ENCODE peak calls at places on chromosomes 16 and 17, in five cellular contexts. D, X, K, B and F are unnamed samples.

GRCh38 chr16:74999683-75000480 is 1.1 kb downstream of the ZNRF1 start:
- DNase-seq in D (peak), X (peak), K (peak), B (peak), F (peak)

GRCh38 chr16:71883193-71883848 is 661 bp downstream of the ZNF821 start:
- DNase-seq in D (peak), X (peak), K (peak), B (peak), F (peak)

GRCh38 chr16:50155925-50156324 is 2.8 kb downstream of the TENT4B start:
- DNase-seq in D (no peak), X (no peak), K (no peak), B (no peak), F (no peak)

GRCh38 chr16:75927824-75928223 is 201.5 kb upstream of the CPHXL start:
- DNase-seq in D (no peak), X (no peak), K (no peak), B (no peak), F (no peak)

GRCh38 chr16:24178496-24178895 is 77.6 kb upstream of the CACNG3 start:
- DNase-seq in D (no peak), X (no peak), K (no peak), B (no peak), F (no peak)

GRCh38 chr17:2871720-2872119 is 75.5 kb downstream of the RAP1GAP2 start:
- DNase-seq in D (no peak), X (no peak), K (no peak), B (no peak), F (no peak)

GRCh38 chr17:56798916-56799315 is 34.8 kb downstream of the C17orf67 start:
- DNase-seq in D (no peak), X (no peak), K (no peak), B (no peak), F (no peak)

GRCh38 chr16:26561303-26561702 is 505.4 kb upstream of the C16orf82 start:
- DNase-seq in D (no peak), X (no peak), K (no peak), B (no peak), F (no peak)

GRCh38 chr17:44933824-44934744 is 13.5 kb downstream of the KIF18B start:
- DNase-seq in D (no peak), X (peak), K (no peak), B (no peak), F (no peak)

GRCh38 chr17:55283256-55283965 is 18.7 kb downstream of the HLF start:
- DNase-seq in D (no peak), X (no peak), K (no peak), B (no peak), F (no peak)

GRCh38 chr17:78365561-78366108 is 5.8 kb upstream of the SOCS3 start:
- DNase-seq in D (no peak), X (no peak), K (no peak), B (no peak), F (no peak)

GRCh38 chr17:13765701-13766100 is 164.0 kb upstream of the HS3ST3A1 start:
- DNase-seq in D (no peak), X (no peak), K (no peak), B (no peak), F (no peak)

GRCh38 chr17:8076502-8077266 is 10.8 kb downstream of the ALOX12B start:
- DNase-seq in D (no peak), X (no peak), K (no peak), B (no peak), F (no peak)

GRCh38 chr17:16943032-16943352 is 28.9 kb downstream of the TNFRSF13B start:
- DNase-seq in D (no peak), X (no peak), K (no peak), B (no peak), F (no peak)

GRCh38 chr16:11797957-11798299 is 870 bp upstream of the ZC3H7A start:
- DNase-seq in D (no peak), X (no peak), K (peak), B (no peak), F (no peak)

GRCh38 chr17:1577657-1578428 is 15.3 kb upstream of the PITPNA start:
- DNase-seq in D (no peak), X (peak), K (no peak), B (no peak), F (no peak)

GRCh38 chr17:65750678-65751077 is 189.2 kb upstream of the AXIN2 start:
- DNase-seq in D (peak), X (peak), K (peak), B (no peak), F (peak)

DNA sequence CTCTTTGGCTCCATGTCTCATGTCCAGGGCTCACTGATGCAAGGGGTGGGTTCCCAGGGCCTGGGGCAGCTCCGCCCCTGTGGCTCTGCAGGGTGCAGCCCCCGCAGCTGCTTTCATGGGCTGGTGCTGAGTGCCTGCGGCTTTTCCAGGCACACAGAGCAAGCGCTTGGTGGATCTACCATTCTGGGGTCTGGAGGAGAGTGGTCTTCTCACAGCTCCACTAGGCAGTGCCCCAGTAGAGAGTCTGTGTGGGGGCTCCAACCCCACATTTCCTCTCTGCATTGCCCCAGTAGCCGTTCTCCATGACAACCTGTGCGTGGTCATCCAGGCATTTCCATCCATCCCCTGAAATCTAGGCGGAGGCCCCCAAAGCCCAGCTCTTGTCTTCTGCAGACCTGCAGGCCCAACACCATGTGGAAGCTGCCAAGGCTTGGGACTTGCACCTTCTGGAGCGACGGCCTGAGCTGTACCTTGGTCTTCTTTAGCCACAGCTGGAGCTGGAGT is 5.2 kb downstream of the IL32 start:
- DNase-seq in D (no peak), X (no peak), K (no peak), B (no peak), F (no peak)
- TF ChIP-seq CTCF in D (no peak), X (no peak), K (no peak), B (no peak), F (no peak)

GRCh38 chr17:75032896-75033294 is 13.9 kb downstream of the ATP5PD start:
- DNase-seq in D (no peak), X (no peak), K (peak), B (peak), F (no peak)

GRCh38 chr17:75033346-75034235 is 13.2 kb downstream of the ATP5PD start:
- DNase-seq in D (peak), X (peak), K (peak), B (peak), F (peak)

GRCh38 chr17:75036643-75037268 is 10.0 kb downstream of the ATP5PD start:
- DNase-seq in D (peak), X (peak), K (peak), B (no peak), F (no peak)

GRCh38 chr17:75031972-75032895 is 14.5 kb downstream of the ATP5PD start:
- DNase-seq in D (peak), X (peak), K (peak), B (peak), F (peak)

DNA sequence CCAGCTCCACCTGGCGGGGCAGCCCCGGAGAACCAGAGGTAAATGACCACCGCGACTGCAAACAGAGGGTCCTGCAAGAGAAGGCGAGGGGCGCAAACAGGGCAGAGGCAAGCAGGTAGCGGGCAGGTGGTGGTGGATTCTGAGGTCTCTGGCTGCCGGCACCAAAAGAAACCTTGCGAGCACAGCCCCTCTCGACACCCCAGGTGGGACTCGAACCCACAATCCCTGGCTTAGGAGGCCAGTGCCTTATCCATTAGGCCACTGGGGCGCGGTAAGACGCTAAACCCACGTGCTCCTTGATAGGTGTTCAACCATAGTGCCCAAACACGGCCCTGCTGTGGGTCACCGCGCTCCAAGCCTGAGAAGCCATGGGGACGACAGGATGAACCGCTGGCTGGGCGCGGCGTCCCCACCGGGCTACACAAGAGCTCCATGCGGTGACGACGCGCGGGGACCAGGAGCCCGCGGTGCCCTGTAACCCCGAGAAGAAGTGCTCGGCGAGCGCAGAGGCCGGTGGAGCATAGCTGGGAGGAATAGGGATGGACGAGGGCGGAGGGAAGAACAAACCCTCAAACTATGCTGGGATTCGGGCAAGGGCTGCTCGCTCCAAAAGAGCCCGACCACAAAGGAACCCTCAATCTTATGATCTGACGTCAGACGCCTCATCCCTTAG is 12.4 kb downstream of the ATP5PD start:
- DNase-seq in D (peak), X (peak), K (peak), B (peak), F (peak)
- TF ChIP-seq CTCF in D (peak), X (no peak), K (peak), B (peak), F (no peak)

GRCh38 chr17:77209330-77209748 is 68.6 kb downstream of the SEC14L1 start:
- DNase-seq in D (no peak), X (no peak), K (no peak), B (no peak), F (no peak)

GRCh38 chr17:77206557-77206956 is 65.8 kb downstream of the SEC14L1 start:
- DNase-seq in D (no peak), X (no peak), K (no peak), B (no peak), F (no peak)

GRCh38 chr17:77208217-77208808 is 67.5 kb downstream of the SEC14L1 start:
- DNase-seq in D (no peak), X (no peak), K (no peak), B (no peak), F (no peak)

GRCh38 chr17:77208856-77209255 is 68.1 kb downstream of the SEC14L1 start:
- DNase-seq in D (no peak), X (no peak), K (no peak), B (no peak), F (no peak)

GRCh38 chr17:77207689-77208216 is 67.0 kb downstream of the SEC14L1 start:
- DNase-seq in D (no peak), X (no peak), K (no peak), B (no peak), F (no peak)
- TF ChIP-seq CTCF in D (no peak), X (no peak), K (no peak), B (no peak), F (no peak)

GRCh38 chr17:74749262-74750038 is 1.0 kb downstream of the NHERF1 start:
- DNase-seq in D (peak), X (no peak), K (no peak), B (no peak), F (peak)

GRCh38 chr17:74748529-74749261 is at the start of gene NHERF1:
- DNase-seq in D (peak), X (peak), K (peak), B (peak), F (peak)

GRCh38 chr17:74746922-74747321 is 1.5 kb upstream of the NHERF1 start:
- DNase-seq in D (no peak), X (no peak), K (no peak), B (no peak), F (no peak)

GRCh38 chr17:74750039-74750326 is 1.6 kb downstream of the NHERF1 start:
- DNase-seq in D (no peak), X (no peak), K (no peak), B (no peak), F (no peak)

GRCh38 chr17:74748279-74748528 is 224 bp upstream of the NHERF1 start:
- DNase-seq in D (no peak), X (no peak), K (no peak), B (no peak), F (no peak)
- TF ChIP-seq CTCF in D (peak), X (peak), K (no peak), B (no peak), F (no peak)

GRCh38 chr17:30238387-30239088 is 3.0 kb upstream of the SLC6A4 start:
- DNase-seq in D (no peak), X (no peak), K (no peak), B (no peak), F (no peak)
- TF ChIP-seq CTCF in D (no peak), X (no peak), K (no peak), B (no peak), F (no peak)

GRCh38 chr17:22512997-22513538 is 820.7 kb downstream of the KCNJ18 start:
- DNase-seq in D (no peak), X (no peak), K (no peak), B (peak), F (no peak)
- TF ChIP-seq CTCF in D (no peak), X (no peak), K (no peak), B (peak), F (no peak)

DNA sequence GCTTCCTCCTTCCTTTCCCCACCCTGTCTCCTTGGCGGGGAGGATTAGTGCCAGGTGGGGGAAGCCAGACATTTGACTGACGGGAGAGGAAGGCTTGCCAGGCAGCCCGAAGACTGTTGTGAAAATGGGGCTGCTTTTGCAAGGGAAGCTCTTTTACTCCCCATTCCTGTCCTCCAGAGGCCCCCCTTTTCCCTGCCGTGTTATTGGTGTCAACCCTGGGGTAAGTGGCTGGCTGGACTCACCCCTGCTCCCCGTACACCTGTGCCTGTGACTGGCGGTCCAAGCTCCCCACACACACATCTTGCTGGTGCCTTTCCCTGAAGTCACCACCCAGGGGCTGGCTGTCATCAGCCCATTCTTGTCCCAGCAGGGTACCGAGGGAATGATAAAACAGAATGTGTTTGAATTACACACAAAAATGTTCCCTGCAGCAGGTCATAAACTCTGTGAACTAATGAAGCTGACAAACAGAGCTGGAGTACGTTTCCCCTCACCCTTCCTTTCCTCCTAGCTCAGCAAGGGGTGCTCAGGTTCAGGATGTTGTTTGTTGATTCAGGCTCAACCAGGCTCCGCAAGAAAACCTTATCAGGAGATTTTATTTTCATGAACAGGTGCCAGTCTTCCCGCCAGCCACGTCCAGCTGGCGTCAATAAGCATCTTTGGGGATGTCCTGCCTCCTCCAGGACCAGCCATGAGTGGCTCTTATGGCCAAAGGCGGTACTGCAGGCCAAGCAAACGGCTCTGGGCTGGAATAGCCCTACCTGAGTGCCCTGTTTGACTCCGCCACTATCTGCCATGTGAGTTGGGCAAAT is 4.3 kb upstream of the ARMC7 start:
- DNase-seq in D (peak), X (peak), K (peak), B (peak), F (peak)
- TF ChIP-seq CTCF in D (peak), X (peak), K (peak), B (peak), F (peak)